ENCODE peak calls at places on chromosomes 4 and X, in four cellular contexts. One of them, this sample, is unnamed.

GRCh38 chr4:3413217-3413671 is 28.5 kb upstream of the HGFAC start:
- DNase-seq in uterus: peak; percentile 11
- DNase-seq in heart left ventricle: no peak
- DNase-seq in suprapubic skin: peak; percentile 72
- DNase-seq in this sample: no peak

GRCh38 chrX:80812176-80812575 is 2.5 kb upstream of the BRWD3 start:
- DNase-seq in uterus: no peak
- DNase-seq in heart left ventricle: peak; percentile 19
- DNase-seq in suprapubic skin: no peak
- DNase-seq in this sample: no peak

GRCh38 chrX:129593137-129593536 is 53.1 kb downstream of the OCRL start:
- DNase-seq in uterus: no peak
- DNase-seq in heart left ventricle: no peak
- DNase-seq in suprapubic skin: no peak
- DNase-seq in this sample: no peak

GRCh38 chrX:9677098-9677739 is 88.4 kb downstream of the GPR143 start:
- DNase-seq in uterus: peak; percentile 21
- DNase-seq in heart left ventricle: peak; percentile 22
- DNase-seq in suprapubic skin: no peak
- DNase-seq in this sample: no peak

GRCh38 chr4:32488690-32489089 is 1768.5 kb downstream of the PCDH7 start:
- DNase-seq in uterus: no peak
- DNase-seq in heart left ventricle: no peak
- DNase-seq in suprapubic skin: no peak
- DNase-seq in this sample: no peak

GRCh38 chr4:55754754-55755350 is 64.7 kb upstream of the EXOC1L start:
- DNase-seq in uterus: no peak
- DNase-seq in heart left ventricle: no peak
- DNase-seq in suprapubic skin: no peak
- DNase-seq in this sample: no peak

GRCh38 chr4:26936284-26937065 is 75.8 kb downstream of the STIM2 start:
- DNase-seq in uterus: no peak
- DNase-seq in heart left ventricle: no peak
- DNase-seq in suprapubic skin: no peak
- DNase-seq in this sample: no peak

GRCh38 chrX:53445977-53446376 is 11.8 kb upstream of the HSD17B10 start:
- DNase-seq in uterus: no peak
- DNase-seq in heart left ventricle: no peak
- DNase-seq in suprapubic skin: no peak
- DNase-seq in this sample: no peak

GRCh38 chr4:136763844-136764446 is 768.3 kb downstream of the PCDH18 start:
- DNase-seq in uterus: no peak
- DNase-seq in heart left ventricle: no peak
- DNase-seq in suprapubic skin: no peak
- DNase-seq in this sample: no peak

GRCh38 chr4:42865572-42866189 is 26.8 kb upstream of the GRXCR1 start:
- DNase-seq in uterus: peak; percentile 12
- DNase-seq in heart left ventricle: peak; percentile 24
- DNase-seq in suprapubic skin: no peak
- DNase-seq in this sample: no peak

GRCh38 chr4:184536881-184537248 is 62.5 kb upstream of the IRF2 start:
- DNase-seq in uterus: no peak
- DNase-seq in heart left ventricle: no peak
- DNase-seq in suprapubic skin: no peak
- DNase-seq in this sample: no peak

GRCh38 chr4:2936773-2937145 is 26.4 kb downstream of the NOP14 start:
- DNase-seq in uterus: peak; percentile 21
- DNase-seq in heart left ventricle: no peak
- DNase-seq in suprapubic skin: peak; percentile 71
- DNase-seq in this sample: no peak

GRCh38 chrX:136598631-136599030 is 49.3 kb upstream of the CD40LG start:
- DNase-seq in uterus: no peak
- DNase-seq in heart left ventricle: no peak
- DNase-seq in suprapubic skin: no peak
- DNase-seq in this sample: no peak

GRCh38 chr4:156992943-156993342 is 21.3 kb upstream of the PDGFC start:
- DNase-seq in uterus: no peak
- DNase-seq in heart left ventricle: no peak
- DNase-seq in suprapubic skin: no peak
- DNase-seq in this sample: no peak

GRCh38 chr4:37717575-37717974 is 31.4 kb upstream of the RELL1 start:
- DNase-seq in uterus: no peak
- DNase-seq in heart left ventricle: no peak
- DNase-seq in suprapubic skin: no peak
- DNase-seq in this sample: no peak

GRCh38 chr4:37389967-37390580 is 145.5 kb downstream of the NWD2 start:
- DNase-seq in uterus: no peak
- DNase-seq in heart left ventricle: no peak
- DNase-seq in suprapubic skin: no peak
- DNase-seq in this sample: no peak

GRCh38 chr4:66178901-66179300 is 508.6 kb upstream of the EPHA5 start:
- DNase-seq in uterus: no peak
- DNase-seq in heart left ventricle: no peak
- DNase-seq in suprapubic skin: no peak
- DNase-seq in this sample: no peak

DNA sequence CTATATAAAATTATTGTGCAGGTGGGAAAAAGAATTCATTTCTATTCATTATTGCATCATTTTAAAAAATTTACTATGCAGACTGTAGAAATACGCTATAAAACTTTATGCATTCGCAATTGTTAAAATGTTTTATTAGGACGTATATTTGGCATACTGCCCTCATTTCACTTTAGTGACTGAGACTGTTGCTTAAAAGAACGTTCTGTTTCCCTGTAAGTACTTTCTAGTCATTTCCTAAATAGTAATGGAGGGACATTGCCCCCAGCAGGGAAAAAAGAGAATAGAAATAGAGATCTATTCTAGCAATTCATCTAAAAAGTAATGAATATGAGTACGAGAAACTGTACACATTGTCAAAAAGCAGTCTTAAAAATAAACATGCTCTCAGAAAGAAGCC is 1295.8 kb upstream of the TENM3 start:
- DNase-seq in uterus: no peak
- DNase-seq in heart left ventricle: no peak
- DNase-seq in suprapubic skin: no peak
- DNase-seq in this sample: no peak
- TF ChIP-seq POLR2A in uterus: no peak
- TF ChIP-seq POLR2A in heart left ventricle: no peak
- TF ChIP-seq POLR2A in suprapubic skin: no peak
- TF ChIP-seq POLR2A in this sample: no peak

GRCh38 chr4:119218093-119218492 is 5.6 kb downstream of the USP53 start:
- DNase-seq in uterus: no peak
- DNase-seq in heart left ventricle: no peak
- DNase-seq in suprapubic skin: no peak
- DNase-seq in this sample: no peak
- H3K4me3 ChIP-seq in uterus: no peak overlapping the region
- H3K4me3 ChIP-seq in heart left ventricle: no peak overlapping the region
- H3K4me3 ChIP-seq in suprapubic skin: no peak overlapping the region
- H3K4me3 ChIP-seq in this sample: no peak overlapping the region

GRCh38 chr4:76208005-76208765 is 5.4 kb downstream of the SCARB2 start:
- DNase-seq in uterus: peak; percentile 73
- DNase-seq in heart left ventricle: peak; percentile 82
- DNase-seq in suprapubic skin: peak; percentile 86
- DNase-seq in this sample: no peak
- H3K4me1 ChIP-seq in uterus: peaks cover 4% of the 10 kb centered on the region
- H3K4me1 ChIP-seq in heart left ventricle: peaks cover 82% of the 10 kb centered on the region
- H3K4me1 ChIP-seq in suprapubic skin: peaks cover 89% of the 10 kb centered on the region
- H3K4me1 ChIP-seq in this sample: peaks cover 97% of the 10 kb centered on the region

GRCh38 chrX:108091266-108091877 is at the start of the genes ATG4A and PSMD10:
- DNase-seq in uterus: peak; percentile 89
- DNase-seq in heart left ventricle: peak; percentile 92
- DNase-seq in suprapubic skin: peak; percentile 94
- DNase-seq in this sample: peak; percentile 53
- TF ChIP-seq POLR2A in uterus: peak; percentile 72
- TF ChIP-seq POLR2A in heart left ventricle: no peak
- TF ChIP-seq POLR2A in suprapubic skin: peak; percentile 37
- TF ChIP-seq POLR2A in this sample: no peak

DNA sequence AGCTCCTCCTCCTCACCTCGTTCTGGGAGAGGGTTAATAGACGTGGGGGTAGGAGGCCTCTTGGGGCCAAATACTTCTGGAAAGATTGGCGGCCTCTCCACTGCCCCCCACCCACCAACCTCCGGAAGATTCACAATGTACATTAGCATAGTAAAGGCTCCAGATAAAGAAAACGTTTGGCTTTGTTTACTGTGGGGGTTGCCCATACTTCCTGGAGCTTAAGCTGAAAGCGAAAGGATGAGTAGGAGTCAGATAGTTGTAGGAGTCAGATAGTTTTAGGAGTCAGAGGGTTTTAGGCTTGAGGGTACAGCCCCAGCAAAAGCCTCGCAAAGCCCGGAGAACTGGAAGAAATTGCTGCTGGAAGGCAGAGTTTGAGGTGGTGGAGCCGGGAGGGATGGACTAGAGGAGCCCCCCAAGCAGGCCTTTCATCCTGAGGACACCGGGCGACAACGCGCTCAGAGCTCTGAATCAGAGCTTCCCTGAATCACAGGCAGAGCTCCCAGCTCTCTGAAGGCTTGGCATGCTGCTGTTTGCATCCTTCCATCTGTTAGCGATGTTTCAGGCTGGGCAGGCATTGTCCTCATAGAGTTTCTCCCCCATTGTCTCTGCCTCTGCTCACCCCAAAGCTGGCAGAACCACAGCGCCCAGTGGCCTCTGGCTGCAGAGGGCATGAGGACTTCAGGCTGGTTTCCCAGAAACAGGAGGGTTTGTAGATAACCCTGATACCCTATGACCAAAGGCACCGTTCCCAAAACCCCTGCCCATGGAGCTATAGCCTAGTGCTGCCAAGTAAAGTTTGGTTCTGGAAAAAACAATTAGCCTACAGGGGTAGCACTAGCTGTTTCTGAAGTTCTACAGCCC is 280.7 kb downstream of the BCOR start:
- DNase-seq in uterus: no peak
- DNase-seq in heart left ventricle: no peak
- DNase-seq in suprapubic skin: no peak
- DNase-seq in this sample: no peak
- H3K4me3 ChIP-seq in uterus: no peak overlapping the region
- H3K4me3 ChIP-seq in heart left ventricle: no peak overlapping the region
- H3K4me3 ChIP-seq in suprapubic skin: no peak overlapping the region
- H3K4me3 ChIP-seq in this sample: no peak overlapping the region

This sample was measured in esophagus squamous epithelium.